ENCODE peak calls at places on chromosomes 1 and 21, in seven cellular contexts. C is NCI-H1417, J is HT-29, H is KBM-7, B is RPMI8226, U is HEK293T, O is A549. P is an unnamed sample.

GRCh38 chr1:245074898-245075297 is 79.9 kb upstream of the KIF26B start:
- DNase-seq in C (no peak), J (no peak), H (no peak), B (no peak), U (no peak), O (no peak), P (no peak)

GRCh38 chr1:43834280-43835140 is 99.1 kb upstream of the ARTN start:
- DNase-seq in C (no peak), J (no peak), H (peak; percentile 92), B (peak; percentile 77), U (no peak), O (no peak), P (no peak)

GRCh38 chr1:45065083-45065482 is 53.0 kb downstream of the UROD start:
- DNase-seq in C (no peak), J (no peak), H (no peak), B (no peak), U (no peak), O (no peak), P (no peak)

GRCh38 chr1:226871636-226872327 is 1.4 kb downstream of the PSEN2 start:
- DNase-seq in C (no peak), J (no peak), H (no peak), B (no peak), U (no peak), O (no peak), P (no peak)

GRCh38 chr21:16082038-16082816 is 352.4 kb downstream of the USP25 start:
- DNase-seq in C (peak; percentile 50), J (no peak), H (peak; percentile 44), B (peak; percentile 20), U (no peak), O (peak; percentile 13), P (peak; percentile 31)

GRCh38 chr1:53909946-53910345 is 16.0 kb downstream of the DIO1 start:
- DNase-seq in C (no peak), J (no peak), H (no peak), B (no peak), U (no peak), O (no peak), P (no peak)

GRCh38 chr1:71298633-71299032 is 217.8 kb upstream of the ZRANB2 start:
- DNase-seq in C (no peak), J (no peak), H (no peak), B (no peak), U (no peak), O (no peak), P (no peak)

GRCh38 chr1:115717541-115717940 is 51.0 kb downstream of the CASQ2 start:
- DNase-seq in C (peak; percentile 26), J (peak; percentile 58), H (peak; percentile 56), B (peak; percentile 28), U (peak; percentile 37), O (peak; percentile 21), P (no peak)

GRCh38 chr1:174286042-174286441 is 126.7 kb downstream of the RABGAP1L start:
- DNase-seq in C (no peak), J (no peak), H (no peak), B (no peak), U (no peak), O (no peak), P (no peak)

GRCh38 chr1:2481885-2482284 is 5.8 kb downstream of the PLCH2 start:
- DNase-seq in C (no peak), J (no peak), H (no peak), B (no peak), U (no peak), O (no peak), P (no peak)

GRCh38 chr1:231162300-231162969 is 577 bp downstream of the TRIM67 start:
- DNase-seq in C (no peak), J (no peak), H (peak; percentile 51), B (peak; percentile 70), U (peak; percentile 80), O (peak; percentile 46), P (no peak)

GRCh38 chr1:43878854-43879253 is 54.7 kb upstream of the ARTN start:
- DNase-seq in C (no peak), J (no peak), H (no peak), B (no peak), U (no peak), O (no peak), P (no peak)

GRCh38 chr1:114152211-114153050 is 1.2 kb downstream of the SYT6 start:
- DNase-seq in C (peak; percentile 25), J (no peak), H (no peak), B (no peak), U (peak; percentile 76), O (peak; percentile 1), P (no peak)

GRCh38 chr1:46180082-46180616 is 3.9 kb upstream of the P3R3URF start:
- DNase-seq in C (peak; percentile 75), J (peak; percentile 93), H (peak; percentile 19), B (peak; percentile 88), U (no peak), O (peak; percentile 35), P (no peak)

GRCh38 chr1:53618218-53619087 is 120.5 kb downstream of the GLIS1 start:
- DNase-seq in C (no peak), J (no peak), H (no peak), B (no peak), U (no peak), O (no peak), P (no peak)

GRCh38 chr1:170010443-170010842 is 64.1 kb downstream of the KIFAP3 start:
- DNase-seq in C (peak; percentile 58), J (peak; percentile 80), H (peak; percentile 28), B (peak; percentile 61), U (no peak), O (peak; percentile 54), P (no peak)

P was measured in KG1.